ENCODE peak calls at places on chromosomes 1 and 21, in nine cellular contexts. Y, N, K, W, T, P, Z, U and B are unnamed samples. For H3K9me3, the result is how much of the 10 kb centered on the place peaks cover.

GRCh38 chr21:39518055-39518844 is 66.5 kb downstream of the SH3BGR start:
- DNase-seq in Z (peak), Y (no peak), N (no peak), P (peak), W (no peak), T (no peak), K (peak), U (peak), B (no peak)

GRCh38 chr1:233439721-233440120 is 112.2 kb downstream of the MAP3K21 start:
- DNase-seq in N (no peak), W (no peak), K (no peak), U (no peak), T (no peak), P (no peak), Z (no peak), Y (no peak), B (no peak)

GRCh38 chr1:93753766-93754763 is 72.4 kb upstream of the BCAR3 start:
- DNase-seq in W (no peak), U (no peak), T (no peak), Z (no peak), Y (no peak), K (peak), N (no peak), P (no peak), B (peak)

GRCh38 chr1:154987326-154987725 is 4.2 kb downstream of the FLAD1 start:
- DNase-seq in W (no peak), K (no peak), N (peak), P (no peak), T (no peak), U (no peak), Z (no peak), Y (no peak), B (no peak)

GRCh38 chr1:158951956-158952355 is 20.6 kb downstream of the PYHIN1 start:
- DNase-seq in N (no peak), T (no peak), W (no peak), P (no peak), K (no peak), Z (no peak), Y (no peak), U (no peak), B (no peak)

GRCh38 chr1:28078680-28079626 is 9.5 kb downstream of the EYA3 start:
- DNase-seq in W (no peak), T (no peak), K (no peak), P (no peak), U (no peak), Y (no peak), N (no peak), Z (no peak), B (no peak)

GRCh38 chr1:153922076-153922837 is 515 bp downstream of the GATAD2B start:
- DNase-seq in P (peak), Y (no peak), K (no peak), T (no peak), U (no peak), N (peak), Z (peak), W (peak), B (no peak)

GRCh38 chr1:54987830-54988705 is 7.6 kb downstream of the TMEM61 start:
- DNase-seq in W (no peak), P (no peak), T (no peak), K (no peak), Y (no peak), U (no peak), Z (no peak), N (no peak), B (no peak)

GRCh38 chr1:84570436-84571149 is 3.6 kb downstream of the CTBS start:
- DNase-seq in T (no peak), N (no peak), Y (no peak), W (no peak), U (no peak), K (no peak), Z (no peak), P (no peak), B (no peak)

GRCh38 chr1:9593492-9594465 is 5.1 kb downstream of the TMEM201 start:
- DNase-seq in U (no peak), W (no peak), P (peak), T (no peak), Z (peak), N (peak), K (peak), Y (no peak), B (peak)

GRCh38 chr21:31008355-31008754 is 29.9 kb downstream of the KRTAP19-8 start:
- DNase-seq in W (no peak), N (no peak), T (no peak), P (no peak), U (no peak), K (no peak), Y (no peak), Z (no peak), B (no peak)

GRCh38 chr1:20361805-20362381 is 71.2 kb downstream of the VWA5B1 start:
- DNase-seq in P (peak), U (no peak), Z (no peak), N (peak), W (peak), T (no peak), Y (no peak), K (peak), B (peak)

GRCh38 chr1:107019166-107019565 is 37.3 kb upstream of the PRMT6 start:
- DNase-seq in U (no peak), W (no peak), T (no peak), K (no peak), Z (no peak), Y (no peak), N (no peak), P (no peak), B (no peak)

GRCh38 chr1:2279210-2279639 is 51.1 kb downstream of the SKI start:
- DNase-seq in Z (no peak), N (peak), Y (no peak), K (no peak), U (no peak), T (no peak), P (peak), W (peak), B (peak)

GRCh38 chr1:223662943-223663342 is 2.6 kb downstream of the CAPN8 start:
- DNase-seq in Z (no peak), Y (no peak), W (no peak), K (no peak), P (no peak), N (no peak), T (no peak), U (no peak), B (peak)

GRCh38 chr1:110872366-110872744 is 593 bp upstream of the CD53 start:
- DNase-seq in N (no peak), W (no peak), Z (no peak), U (no peak), T (no peak), K (no peak), P (no peak), Y (no peak), B (no peak)

GRCh38 chr21:35226960-35227741 is 178.0 kb upstream of the RUNX1 start:
- DNase-seq in T (no peak), K (no peak), P (no peak), Z (no peak), Y (no peak), W (no peak), N (no peak), U (no peak), B (no peak)

GRCh38 chr1:91020486-91020885 is 1.3 kb downstream of the ZNF644 start:
- DNase-seq in P (no peak), Z (no peak), T (no peak), Y (no peak), N (no peak), W (no peak), U (no peak), K (no peak), B (no peak)

GRCh38 chr1:91020967-91021685 is 709 bp downstream of the ZNF644 start:
- DNase-seq in N (peak), P (peak), W (peak), U (no peak), T (peak), K (peak), Y (peak), Z (peak), B (peak)

GRCh38 chr1:91022518-91022929 is 689 bp upstream of the ZNF644 start:
- DNase-seq in U (no peak), Y (no peak), N (no peak), T (no peak), Z (no peak), P (no peak), W (no peak), K (no peak), B (no peak)

GRCh38 chr1:91024501-91025119 is 2.8 kb upstream of the ZNF644 start:
- DNase-seq in K (no peak), U (no peak), N (no peak), W (no peak), Y (no peak), T (no peak), P (no peak), Z (no peak), B (no peak)

DNA sequence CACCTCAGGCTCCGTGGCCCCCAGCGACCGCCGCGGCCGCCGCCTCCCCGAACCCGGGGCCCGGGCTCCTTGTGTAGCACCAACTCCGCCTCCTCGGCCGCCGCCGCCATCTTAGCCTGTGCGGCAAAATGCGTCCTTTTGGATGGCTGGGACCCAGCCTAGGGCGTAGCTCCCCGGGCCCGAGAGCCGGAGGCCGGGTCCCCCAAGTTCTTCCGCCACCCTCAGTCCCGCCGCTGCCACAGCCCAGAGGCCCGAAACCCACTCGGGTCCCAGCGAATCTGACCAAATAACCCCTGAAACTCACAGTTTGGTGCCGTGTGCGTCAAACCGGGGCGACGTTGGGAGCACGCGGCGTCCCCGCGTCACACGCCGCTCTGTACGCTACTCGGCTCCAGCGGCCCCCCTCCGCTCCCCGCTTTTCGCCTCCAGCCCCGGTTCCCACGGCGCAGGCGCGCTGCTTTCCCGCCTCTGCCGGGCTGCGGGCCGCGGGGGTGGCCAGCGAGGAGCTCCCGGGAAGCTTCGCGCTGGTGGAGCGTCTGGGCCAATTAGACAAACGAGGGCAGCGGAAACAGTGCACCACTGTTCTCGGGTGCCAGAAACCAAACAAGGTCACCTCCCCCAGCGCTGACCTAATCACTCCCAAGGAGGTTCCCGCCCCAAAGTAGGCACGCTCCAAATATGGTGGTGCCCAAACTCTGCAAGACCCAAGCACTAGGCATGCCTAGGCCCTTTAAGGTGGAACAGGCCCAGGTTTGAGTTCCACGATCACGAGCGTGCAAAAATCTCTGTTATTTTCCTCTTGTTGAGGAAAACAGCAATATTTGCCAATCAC is at the start of gene ZNF644:
- DNase-seq in Z (peak), W (peak), N (peak), U (peak), P (peak), Y (peak), T (peak), K (peak), B (peak)
- TF ChIP-seq POLR2A in Z (peak), W (peak), N (peak), U (peak), P (peak), Y (peak), T (peak), K (peak), B (no peak)

DNA sequence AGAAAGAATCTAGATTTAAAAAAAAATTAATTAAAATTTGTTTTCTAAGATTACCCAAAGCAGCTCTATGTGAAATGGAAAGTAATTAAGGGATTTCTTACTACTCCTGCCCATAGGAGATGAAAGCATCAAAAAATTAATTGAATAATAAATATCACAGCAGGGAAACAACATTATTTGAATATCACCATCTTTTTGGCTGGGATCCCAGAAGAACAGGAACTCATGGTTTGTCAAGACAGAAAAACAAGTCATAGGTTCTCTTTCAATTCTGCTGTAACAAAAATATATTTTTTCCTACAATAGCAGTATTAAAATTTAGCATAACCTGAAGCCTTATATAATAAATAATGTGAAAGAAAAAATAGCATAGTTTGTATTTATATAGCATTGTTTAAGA is 1713.4 kb downstream of the NCAM2 start:
- DNase-seq in P (no peak), U (no peak), Y (no peak), K (no peak), Z (no peak), W (no peak), N (no peak), T (no peak), B (no peak)
- H3K9me3 ChIP-seq in P (under half), U (under half), Y (under half), K (under half), Z (under half), W (under half), N (under half), T (under half), B (under half)

GRCh38 chr1:23475641-23476040 is 8.3 kb downstream of the ASAP3 start:
- DNase-seq in T (no peak), W (no peak), Z (no peak), U (no peak), Y (no peak), K (no peak), N (no peak), P (no peak), B (no peak)
- TF ChIP-seq POLR2A in T (no peak), W (no peak), Z (no peak), U (no peak), Y (no peak), K (no peak), N (no peak), P (no peak), B (no peak)

DNA sequence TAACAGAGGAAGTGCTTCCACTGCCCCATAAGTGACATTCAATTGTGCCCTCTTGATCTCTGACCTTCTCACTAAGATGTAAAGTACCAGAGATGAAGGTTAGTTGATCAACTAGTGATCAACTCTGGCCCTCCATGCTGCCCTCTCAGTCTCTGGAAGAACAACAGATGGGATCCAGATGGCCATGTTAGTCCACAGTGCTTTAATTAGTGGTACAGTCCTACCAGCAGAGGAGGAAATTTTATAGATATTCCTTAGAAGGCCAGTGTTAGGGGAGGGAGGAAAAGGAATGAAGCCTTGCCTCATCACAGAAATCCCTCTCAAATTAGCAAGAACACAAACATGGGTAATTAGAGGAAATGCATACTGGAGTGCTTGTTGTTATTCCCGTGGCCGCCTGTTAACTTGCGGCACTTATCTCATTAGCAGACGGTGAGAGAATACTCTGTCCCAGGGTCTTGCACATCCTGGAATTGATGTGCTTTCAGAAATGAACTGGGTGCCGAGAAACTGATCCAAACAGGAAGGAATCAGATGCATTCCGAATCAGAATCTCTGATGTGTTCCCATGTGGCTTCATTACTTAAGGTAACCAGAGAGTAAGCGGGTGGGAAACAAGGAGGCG is 91.1 kb upstream of the RGS4 start:
- DNase-seq in K (no peak), P (no peak), U (no peak), Y (no peak), N (no peak), W (no peak), Z (no peak), T (no peak), B (no peak)
- H3K9me3 ChIP-seq in K (under half), P (under half), U (under half), Y (under half), N (under half), W (under half), Z (under half), T (under half), B (under half)

GRCh38 chr1:163864207-163864606 is 542.5 kb downstream of the NUF2 start:
- DNase-seq in N (no peak), K (no peak), Y (no peak), P (no peak), Z (no peak), W (no peak), U (no peak), T (no peak), B (no peak)

GRCh38 chr1:163872067-163872466 is 550.3 kb downstream of the NUF2 start:
- DNase-seq in K (no peak), N (no peak), P (no peak), U (no peak), Z (no peak), Y (no peak), W (no peak), T (no peak), B (no peak)

GRCh38 chr1:163870666-163871065 is 548.9 kb downstream of the NUF2 start:
- DNase-seq in T (no peak), Y (no peak), K (no peak), W (no peak), P (no peak), U (no peak), Z (no peak), N (no peak), B (no peak)

DNA sequence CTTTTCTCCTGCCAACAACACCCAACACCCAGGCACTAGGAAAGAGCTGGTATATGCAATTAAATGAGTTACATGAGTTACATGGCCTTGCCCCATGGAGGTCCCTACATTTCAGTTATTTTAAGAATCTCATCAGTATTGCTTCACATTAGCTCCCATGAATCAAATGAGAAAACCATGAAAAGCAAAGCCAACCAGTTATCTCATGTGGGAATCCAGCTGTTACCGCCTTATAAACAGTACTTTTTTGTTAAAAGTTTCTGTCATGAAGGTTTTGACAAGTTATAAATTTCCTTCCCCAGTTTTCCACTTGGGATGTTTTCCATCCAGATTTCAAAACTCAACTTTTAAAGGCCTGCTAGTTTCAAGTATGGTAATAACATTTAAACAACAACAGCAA is 544.8 kb downstream of the NUF2 start:
- DNase-seq in Z (no peak), Y (no peak), P (no peak), U (no peak), N (no peak), W (no peak), T (no peak), K (no peak), B (no peak)
- TF ChIP-seq POLR2A in Z (no peak), Y (no peak), P (no peak), U (no peak), N (no peak), W (no peak), T (no peak), K (no peak), B (no peak)

GRCh38 chr1:209491031-209491430 is 92.5 kb upstream of the CAMK1G start:
- DNase-seq in N (no peak), W (no peak), U (no peak), K (no peak), Z (no peak), T (no peak), Y (no peak), P (no peak), B (no peak)
- H3K9me3 ChIP-seq in N (under half), W (under half), U (under half), K (under half), Z (under half), T (under half), Y (under half), P (under half), B (under half)

DNA sequence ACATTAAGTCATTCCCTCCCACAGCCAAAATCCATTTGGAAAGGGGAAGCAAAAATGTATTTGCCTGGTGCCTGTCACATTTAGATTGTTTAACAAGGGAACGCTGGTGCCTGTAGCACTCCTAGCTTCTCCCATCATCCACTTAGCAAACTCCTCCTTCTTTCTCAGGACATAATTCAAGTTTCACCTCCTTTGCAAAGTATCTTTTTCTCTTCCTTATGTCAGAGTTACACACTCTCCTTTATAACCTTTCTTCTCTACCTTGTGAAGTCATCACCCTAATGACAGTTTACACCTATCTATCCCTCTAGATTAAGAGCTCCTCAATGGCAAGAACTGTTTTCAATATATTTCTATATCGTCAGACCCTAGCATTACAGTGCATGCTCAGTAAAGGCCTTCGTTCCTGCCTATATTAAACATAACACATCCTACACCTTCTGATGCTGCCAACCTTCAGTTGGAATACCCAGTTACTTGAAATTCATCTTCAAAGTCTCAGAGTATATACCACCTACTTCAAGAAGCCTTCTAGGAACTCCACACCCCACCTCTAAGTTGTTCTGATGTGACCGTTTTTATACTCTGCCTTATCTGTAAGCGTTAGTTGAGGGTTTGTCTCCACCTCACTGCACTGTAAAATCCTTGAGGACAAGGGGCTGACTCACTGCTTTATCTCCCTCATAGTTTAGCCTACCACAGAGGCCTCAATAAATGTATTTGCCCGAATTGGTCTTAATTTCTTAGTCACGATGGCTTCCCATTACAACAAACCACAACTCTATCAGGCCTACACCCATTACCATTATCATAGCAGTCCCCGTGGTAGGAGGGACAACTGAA is 1.0 kb upstream of the EPS15 start:
- DNase-seq in K (no peak), W (no peak), N (no peak), Y (no peak), P (no peak), T (no peak), U (no peak), Z (no peak), B (no peak)
- TF ChIP-seq POLR2A in K (no peak), W (no peak), N (no peak), Y (no peak), P (no peak), T (no peak), U (no peak), Z (no peak), B (no peak)

GRCh38 chr1:49102752-49103151 is 326.1 kb upstream of the BEND5 start:
- DNase-seq in Z (no peak), N (no peak), Y (no peak), P (no peak), T (no peak), K (no peak), W (no peak), U (no peak), B (no peak)
- H3K9me3 ChIP-seq in Z (under half), N (under half), Y (under half), P (half or more), T (under half), K (under half), W (under half), U (under half), B (under half)

GRCh38 chr1:225923692-225924555 is at the start of gene PYCR2:
- DNase-seq in N (peak), Y (peak), P (peak), U (peak), Z (peak), K (peak), T (peak), W (peak), B (peak)
- TF ChIP-seq POLR2A in N (no peak), Y (peak), P (peak), U (peak), Z (peak), K (peak), T (peak), W (peak), B (peak)